ENCODE peak calls at places on chromosomes 13 and 19, in four cellular contexts. One of them, this sample, is unnamed.

GRCh38 chr13:44004881-44005280 is 125.2 kb downstream of the LACC1 start:
- DNase-seq in HepG2: no peak
- DNase-seq in GM12878: no peak
- DNase-seq in K562: no peak
- DNase-seq in this sample: no peak

GRCh38 chr13:36395280-36395679 is 37.0 kb upstream of the CCNA1 start:
- DNase-seq in HepG2: peak; percentile 5
- DNase-seq in GM12878: no peak
- DNase-seq in K562: no peak
- DNase-seq in this sample: peak; percentile 5

GRCh38 chr13:63455938-63456337 is 2040.3 kb upstream of the PCDH20 start:
- DNase-seq in HepG2: no peak
- DNase-seq in GM12878: no peak
- DNase-seq in K562: peak; percentile 4
- DNase-seq in this sample: no peak

GRCh38 chr13:21894091-21894490 is 223.2 kb downstream of the FGF9 start:
- DNase-seq in HepG2: no peak
- DNase-seq in GM12878: no peak
- DNase-seq in K562: no peak
- DNase-seq in this sample: no peak

GRCh38 chr13:74641586-74641985 is 507.4 kb upstream of the KLF12 start:
- DNase-seq in HepG2: no peak
- DNase-seq in GM12878: no peak
- DNase-seq in K562: no peak
- DNase-seq in this sample: no peak

GRCh38 chr13:21233086-21233485 is 56.6 kb downstream of the MRPL57 start:
- DNase-seq in HepG2: no peak
- DNase-seq in GM12878: no peak
- DNase-seq in K562: no peak
- DNase-seq in this sample: no peak

GRCh38 chr19:51086153-51086850 is 3.6 kb upstream of the KLK14 start:
- DNase-seq in HepG2: no peak
- DNase-seq in GM12878: no peak
- DNase-seq in K562: no peak
- DNase-seq in this sample: no peak

GRCh38 chr13:97512732-97513131 is 78.8 kb downstream of the RAP2A start:
- DNase-seq in HepG2: peak; percentile 21
- DNase-seq in GM12878: no peak
- DNase-seq in K562: no peak
- DNase-seq in this sample: no peak

GRCh38 chr13:93473441-93474270 is 247.0 kb downstream of the GPC6 start:
- DNase-seq in HepG2: no peak
- DNase-seq in GM12878: no peak
- DNase-seq in K562: no peak
- DNase-seq in this sample: no peak

GRCh38 chr13:101474419-101474957 is 22.0 kb downstream of the ITGBL1 start:
- DNase-seq in HepG2: no peak
- DNase-seq in GM12878: no peak
- DNase-seq in K562: no peak
- DNase-seq in this sample: no peak

GRCh38 chr13:113735750-113736149 is 23.3 kb upstream of the TMEM255B start:
- DNase-seq in HepG2: no peak
- DNase-seq in GM12878: no peak
- DNase-seq in K562: no peak
- DNase-seq in this sample: no peak

GRCh38 chr13:24911135-24911524 is 147.2 kb downstream of the RNF17 start:
- DNase-seq in HepG2: no peak
- DNase-seq in GM12878: no peak
- DNase-seq in K562: no peak
- DNase-seq in this sample: peak; percentile 64
- TF ChIP-seq USF2 in HepG2: no peak
- TF ChIP-seq USF2 in GM12878: no peak
- TF ChIP-seq USF2 in K562: peak; percentile 67
- TF ChIP-seq USF2 in this sample: peak; percentile 40

GRCh38 chr19:18234194-18234593 is 8.0 kb upstream of the PDE4C start:
- DNase-seq in HepG2: no peak
- DNase-seq in GM12878: no peak
- DNase-seq in K562: no peak
- DNase-seq in this sample: no peak
- TF ChIP-seq POLR2AphosphoS2 in HepG2: no peak
- TF ChIP-seq POLR2AphosphoS2 in GM12878: no peak
- TF ChIP-seq POLR2AphosphoS2 in K562: no peak
- TF ChIP-seq POLR2AphosphoS2 in this sample: no peak

DNA sequence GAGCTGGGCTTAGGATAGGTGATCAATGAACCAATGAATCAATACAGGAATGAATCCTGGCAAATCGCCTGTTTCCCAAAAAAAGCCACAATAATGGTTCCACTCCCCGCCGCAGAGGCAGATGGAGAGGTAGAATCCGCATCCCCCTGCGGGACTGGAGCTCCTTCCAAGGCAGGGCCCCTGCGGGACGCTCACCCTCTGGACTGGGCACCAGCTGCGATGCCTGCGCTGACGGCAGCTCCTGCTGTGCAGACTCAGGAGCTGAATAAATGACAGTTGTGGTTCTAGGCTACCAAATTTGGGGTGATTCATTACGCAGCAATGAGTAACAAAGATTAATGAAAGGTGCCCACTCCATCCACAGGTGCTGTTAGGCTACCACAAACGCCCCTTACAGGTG is 8.8 kb upstream of the CDC34 start:
- DNase-seq in HepG2: no peak
- DNase-seq in GM12878: no peak
- DNase-seq in K562: no peak
- DNase-seq in this sample: no peak
- H3K4me3 ChIP-seq in HepG2: no peak overlapping the region
- H3K4me3 ChIP-seq in GM12878: no peak overlapping the region
- H3K4me3 ChIP-seq in K562: no peak overlapping the region
- H3K4me3 ChIP-seq in this sample: no peak overlapping the region

GRCh38 chr13:50598338-50598737 is 245.2 kb downstream of the DLEU7 start:
- DNase-seq in HepG2: peak; percentile 46
- DNase-seq in GM12878: peak; percentile 47
- DNase-seq in K562: no peak
- DNase-seq in this sample: no peak
- TF ChIP-seq USF2 in HepG2: no peak
- TF ChIP-seq USF2 in GM12878: no peak
- TF ChIP-seq USF2 in K562: no peak
- TF ChIP-seq USF2 in this sample: no peak

GRCh38 chr19:4066176-4066606 is 508 bp downstream of the ZBTB7A start:
- DNase-seq in HepG2: no peak
- DNase-seq in GM12878: no peak
- DNase-seq in K562: no peak
- DNase-seq in this sample: no peak
- TF ChIP-seq POLR2AphosphoS2 in HepG2: no peak
- TF ChIP-seq POLR2AphosphoS2 in GM12878: no peak
- TF ChIP-seq POLR2AphosphoS2 in K562: no peak
- TF ChIP-seq POLR2AphosphoS2 in this sample: no peak

DNA sequence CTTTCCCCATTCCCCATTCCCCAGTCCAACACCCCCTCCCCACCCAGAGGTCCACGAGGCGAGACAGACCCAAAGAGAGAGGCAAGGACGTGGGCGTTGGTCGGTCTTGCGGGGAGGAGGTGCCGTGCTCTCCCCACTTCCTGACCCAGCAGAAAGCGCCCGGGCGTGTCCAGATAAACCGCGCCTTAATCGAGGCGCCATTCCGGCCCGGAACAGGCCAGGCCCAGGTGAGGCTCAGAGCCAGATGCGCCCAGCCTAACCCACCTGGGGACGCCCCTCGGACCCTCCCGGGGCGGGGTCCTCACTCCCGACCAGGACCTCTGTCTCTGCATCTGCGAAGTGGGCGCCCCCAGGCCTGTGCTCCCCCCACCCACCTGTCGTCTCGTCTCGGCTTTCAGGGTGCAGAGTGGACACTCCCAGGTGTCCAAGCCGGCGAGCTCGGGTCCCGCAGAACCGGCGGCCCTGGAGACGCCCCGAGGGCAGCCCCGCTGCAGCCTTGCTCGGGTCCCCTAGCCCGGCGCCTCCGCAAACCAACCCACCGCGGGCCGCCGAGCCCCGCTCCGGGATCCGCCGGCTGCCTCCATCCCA is 5.1 kb upstream of the ONECUT3 start:
- DNase-seq in HepG2: no peak
- DNase-seq in GM12878: no peak
- DNase-seq in K562: no peak
- DNase-seq in this sample: no peak
- H3K4me3 ChIP-seq in HepG2: no peak overlapping the region
- H3K4me3 ChIP-seq in GM12878: no peak overlapping the region
- H3K4me3 ChIP-seq in K562: peak overlapping the region; percentile 40
- H3K4me3 ChIP-seq in this sample: peak overlapping the region; percentile 35

GRCh38 chr13:94968757-94969086 is 256.4 kb upstream of the SOX21 start:
- DNase-seq in HepG2: no peak
- DNase-seq in GM12878: no peak
- DNase-seq in K562: no peak
- DNase-seq in this sample: no peak

GRCh38 chr13:94966380-94966779 is 254.0 kb upstream of the SOX21 start:
- DNase-seq in HepG2: no peak
- DNase-seq in GM12878: no peak
- DNase-seq in K562: no peak
- DNase-seq in this sample: no peak

GRCh38 chr13:94968040-94968756 is 255.9 kb upstream of the SOX21 start:
- DNase-seq in HepG2: no peak
- DNase-seq in GM12878: no peak
- DNase-seq in K562: no peak
- DNase-seq in this sample: peak; percentile 62

GRCh38 chr13:94972262-94972661 is 259.9 kb upstream of the SOX21 start:
- DNase-seq in HepG2: no peak
- DNase-seq in GM12878: no peak
- DNase-seq in K562: no peak
- DNase-seq in this sample: no peak

DNA sequence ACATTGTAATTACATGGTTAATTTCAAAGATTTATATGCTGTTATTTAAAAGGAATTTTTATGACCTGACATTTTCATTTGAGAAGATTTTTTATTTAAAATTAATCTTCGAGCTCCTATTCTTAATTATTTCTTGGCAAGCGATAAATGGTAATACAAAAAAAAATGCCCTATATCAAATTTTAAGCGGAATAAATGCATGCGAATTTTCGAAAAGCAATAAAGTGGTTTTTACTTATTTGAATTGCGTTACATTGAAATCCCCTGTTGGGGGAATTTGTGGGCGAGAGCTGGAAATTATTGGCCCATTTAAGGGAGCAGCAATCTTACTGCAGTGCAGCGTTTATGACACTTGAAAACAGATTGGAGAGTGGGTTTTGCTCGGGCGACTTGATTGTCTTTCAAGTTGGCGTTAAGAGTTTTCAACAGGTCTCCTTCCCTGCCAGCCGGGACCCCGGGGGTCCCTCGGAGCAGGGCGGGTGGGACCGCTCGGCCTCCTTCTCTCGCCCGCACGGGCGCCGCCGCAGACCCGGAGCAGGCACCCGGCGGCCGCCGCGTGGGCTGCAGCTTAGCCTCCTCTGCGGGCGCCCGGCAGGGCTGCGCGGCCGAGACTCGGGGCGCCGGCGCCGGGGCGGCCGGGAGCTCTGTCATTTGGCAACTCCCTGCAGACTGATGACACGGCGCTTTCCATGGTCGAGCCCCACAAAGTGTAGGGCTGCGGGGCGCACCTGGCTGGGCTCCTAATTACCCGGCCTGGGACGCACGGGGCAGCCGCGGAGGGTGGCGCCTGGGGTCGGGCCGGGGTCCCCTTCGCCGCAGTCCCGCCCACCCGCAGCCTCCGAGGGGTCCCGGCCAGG is 255.1 kb upstream of the SOX21 start:
- DNase-seq in HepG2: no peak
- DNase-seq in GM12878: no peak
- DNase-seq in K562: no peak
- DNase-seq in this sample: peak; percentile 21
- TF ChIP-seq USF2 in HepG2: no peak
- TF ChIP-seq USF2 in GM12878: no peak
- TF ChIP-seq USF2 in K562: no peak
- TF ChIP-seq USF2 in this sample: no peak

GRCh38 chr19:52226652-52227051 is 36.8 kb downstream of the PPP2R1A start:
- DNase-seq in HepG2: no peak
- DNase-seq in GM12878: no peak
- DNase-seq in K562: no peak
- DNase-seq in this sample: no peak
- TF ChIP-seq POLR2AphosphoS2 in HepG2: no peak
- TF ChIP-seq POLR2AphosphoS2 in GM12878: no peak
- TF ChIP-seq POLR2AphosphoS2 in K562: no peak
- TF ChIP-seq POLR2AphosphoS2 in this sample: no peak

DNA sequence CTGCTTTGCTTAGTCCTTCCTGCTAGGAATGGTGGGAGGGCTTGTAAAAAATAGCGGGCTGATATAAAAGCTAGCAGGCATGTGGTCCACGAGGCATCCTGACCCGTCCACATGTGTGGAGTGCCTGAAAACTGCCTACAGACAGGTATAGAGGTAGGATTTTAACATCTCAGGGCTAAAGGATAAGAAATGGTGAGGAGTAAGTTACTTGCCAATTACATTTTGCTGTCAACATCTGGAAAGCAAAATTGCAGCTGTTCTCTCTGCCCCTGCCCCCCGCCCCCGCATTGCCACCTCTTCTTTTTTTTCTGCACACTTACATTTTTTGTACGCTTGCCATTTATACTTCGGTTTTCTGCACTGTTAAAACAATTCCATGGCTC is 21.0 kb downstream of the NFIX start:
- DNase-seq in HepG2: no peak
- DNase-seq in GM12878: no peak
- DNase-seq in K562: no peak
- DNase-seq in this sample: no peak
- H3K4me3 ChIP-seq in HepG2: no peak overlapping the region
- H3K4me3 ChIP-seq in GM12878: no peak overlapping the region
- H3K4me3 ChIP-seq in K562: no peak overlapping the region
- H3K4me3 ChIP-seq in this sample: no peak overlapping the region

DNA sequence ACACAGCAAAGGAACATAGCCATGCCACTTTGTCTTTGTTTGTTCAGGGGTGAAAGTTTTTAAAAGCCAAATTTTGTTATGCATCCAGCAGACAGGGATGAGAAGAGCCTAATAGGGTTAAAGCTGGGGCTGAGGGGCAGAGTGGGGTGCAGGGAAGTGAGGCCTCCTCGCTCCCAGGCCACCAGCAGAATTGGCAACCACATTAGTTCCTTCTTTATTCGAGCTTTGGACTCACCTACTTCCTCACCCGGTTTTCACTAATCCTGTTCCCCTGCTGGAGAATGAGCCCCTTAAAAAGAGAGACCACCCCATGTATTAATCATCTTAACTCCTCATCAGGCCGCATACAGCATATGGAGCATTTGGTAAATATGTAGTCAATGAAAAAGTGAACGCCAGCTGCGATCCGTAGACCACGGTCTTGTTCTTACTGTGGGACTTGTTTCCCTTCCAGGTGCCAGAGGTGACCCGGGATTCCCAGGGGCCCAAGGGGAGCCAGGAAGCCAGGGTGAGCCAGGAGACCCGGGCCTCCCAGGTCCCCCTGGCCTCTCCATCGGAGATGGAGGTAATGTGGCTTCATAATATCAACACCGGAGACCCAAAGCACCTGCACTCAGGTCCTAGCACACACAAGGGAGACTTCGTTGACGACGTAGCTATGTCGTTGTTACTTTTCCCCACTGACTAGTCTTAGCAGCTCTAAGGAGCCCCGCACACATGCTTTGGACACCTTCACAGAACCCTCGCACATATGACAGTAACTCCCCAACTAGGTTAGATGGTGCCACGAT is 112.1 kb downstream of the RAB20 start:
- DNase-seq in HepG2: no peak
- DNase-seq in GM12878: no peak
- DNase-seq in K562: no peak
- DNase-seq in this sample: no peak
- TF ChIP-seq USF2 in HepG2: no peak
- TF ChIP-seq USF2 in GM12878: no peak
- TF ChIP-seq USF2 in K562: no peak
- TF ChIP-seq USF2 in this sample: no peak